ENCODE peak calls at places on chromosomes 11 and 22, in five cellular contexts. Z is NCI-H1092 treated with DMSO at 0.1 percent for 48 hours; E is GM13977; L is naive thymus-derived CD4-positive, alpha-beta T cell; D is fibroblast of the conjunctiva. C is an unnamed sample.

GRCh38 chr11:36492724-36493304 is 17.3 kb downstream of the TRAF6 start:
- DNase-seq in Z (no peak), E (peak; percentile 47), L (peak; percentile 45), D (peak; percentile 45), C (no peak)

GRCh38 chr22:19871845-19872778 is 17.4 kb upstream of the GNB1L start:
- DNase-seq in Z (no peak), E (no peak), L (no peak), D (no peak), C (no peak)

GRCh38 chr11:69817265-69818236 is 1.7 kb downstream of the FGF3 start:
- DNase-seq in Z (no peak), E (no peak), L (no peak), D (no peak), C (no peak)

GRCh38 chr11:35953081-35953480 is 9.2 kb downstream of the LDLRAD3 start:
- DNase-seq in Z (peak; percentile 16), E (no peak), L (no peak), D (no peak), C (no peak)

GRCh38 chr11:24391165-24391564 is 105.7 kb upstream of the LUZP2 start:
- DNase-seq in Z (no peak), E (no peak), L (no peak), D (peak; percentile 28), C (no peak)

GRCh38 chr11:86896486-86896885 is 58.7 kb downstream of the FZD4 start:
- DNase-seq in Z (no peak), E (no peak), L (no peak), D (peak; percentile 64), C (no peak)

GRCh38 chr11:44351006-44351660 is 41.2 kb upstream of the ALX4 start:
- DNase-seq in Z (no peak), E (peak; percentile 48), L (no peak), D (no peak), C (no peak)

GRCh38 chr11:3022300-3022967 is 30.3 kb upstream of the NAP1L4 start:
- DNase-seq in Z (no peak), E (peak; percentile 48), L (no peak), D (peak; percentile 52), C (no peak)

GRCh38 chr22:30460147-30460546 is 11.7 kb downstream of the SEC14L3 start:
- DNase-seq in Z (peak; percentile 81), E (no peak), L (no peak), D (no peak), C (no peak)

GRCh38 chr22:43777204-43777671 is 34.9 kb downstream of the EFCAB6 start:
- DNase-seq in Z (no peak), E (no peak), L (no peak), D (no peak), C (no peak)

GRCh38 chr11:14422052-14422813 is 63.2 kb upstream of the RRAS2 start:
- DNase-seq in Z (peak; percentile 69), E (no peak), L (no peak), D (peak; percentile 99), C (no peak)

GRCh38 chr11:34987617-34988016 is 71.2 kb downstream of the PDHX start:
- DNase-seq in Z (no peak), E (no peak), L (no peak), D (no peak), C (no peak)

GRCh38 chr22:42651134-42651533 is 1.9 kb upstream of the CYB5R3 start:
- DNase-seq in Z (no peak), E (no peak), L (no peak), D (no peak), C (no peak)

GRCh38 chr22:45196926-45197605 is 33.3 kb downstream of the NUP50 start:
- DNase-seq in Z (no peak), E (no peak), L (no peak), D (no peak), C (no peak)

GRCh38 chr11:101692980-101693379 is 109.2 kb upstream of the TRPC6 start:
- DNase-seq in Z (no peak), E (no peak), L (no peak), D (no peak), C (no peak)

GRCh38 chr11:93073026-93073425 is 103.6 kb downstream of the MTNR1B start:
- DNase-seq in Z (no peak), E (no peak), L (no peak), D (no peak), C (no peak)

GRCh38 chr11:116217006-116217405 is 555.8 kb downstream of the BUD13 start:
- DNase-seq in Z (peak; percentile 74), E (no peak), L (no peak), D (peak; percentile 9), C (no peak)

GRCh38 chr11:44946268-44946667 is 4.4 kb downstream of the TP53I11 start:
- DNase-seq in Z (no peak), E (no peak), L (no peak), D (peak; percentile 30), C (no peak)

GRCh38 chr11:132131962-132132361 is 761.5 kb downstream of the NTM start:
- DNase-seq in Z (no peak), E (no peak), L (no peak), D (no peak), C (no peak)

GRCh38 chr11:23406131-23406819 is 546.0 kb upstream of the CCDC179 start:
- DNase-seq in Z (no peak), E (no peak), L (no peak), D (no peak), C (no peak)

GRCh38 chr11:61056566-61056965 is 45.7 kb upstream of the CD5 start:
- DNase-seq in Z (peak; percentile 63), E (no peak), L (no peak), D (no peak), C (no peak)

GRCh38 chr11:121248496-121248895 is 44.1 kb upstream of the SC5D start:
- DNase-seq in Z (no peak), E (no peak), L (no peak), D (no peak), C (no peak)

GRCh38 chr11:130403967-130404366 is 24.4 kb downstream of the ADAMTS8 start:
- DNase-seq in Z (no peak), E (no peak), L (no peak), D (no peak), C (no peak)

GRCh38 chr11:14358729-14359439 is at the start of gene RRAS2:
- DNase-seq in Z (peak; percentile 61), E (peak; percentile 88), L (peak; percentile 81), D (peak; percentile 49), C (peak; percentile 38)

GRCh38 chr22:32676196-32676595 is 125.3 kb upstream of the TIMP3 start:
- DNase-seq in Z (no peak), E (no peak), L (no peak), D (no peak), C (no peak)

C was measured in D721Med.